ENCODE peak calls at places on chromosomes 6 and 20, in five cellular contexts. W is GM12878, H is HepG2, C is K562, V is SK-N-SH. R is an unnamed sample.

GRCh38 chr20:61436674-61437279 is 184.7 kb downstream of the CDH4 start:
- DNase-seq in W (no peak), H (no peak), C (no peak), V (no peak), R (peak; percentile 96)

GRCh38 chr6:170459451-170459850 is 93.7 kb downstream of the PSMB1 start:
- DNase-seq in W (peak; percentile 23), H (no peak), C (no peak), V (no peak), R (no peak)

GRCh38 chr20:11890331-11891080 is 27.2 kb upstream of the BTBD3 start:
- DNase-seq in W (peak; percentile 21), H (peak; percentile 92), C (peak; percentile 74), V (peak; percentile 96), R (peak; percentile 89)

GRCh38 chr20:2042400-2042799 is 48.5 kb upstream of the PDYN start:
- DNase-seq in W (no peak), H (no peak), C (no peak), V (no peak), R (no peak)

GRCh38 chr6:149318581-149319286 is 1.2 kb downstream of the TAB2 start:
- DNase-seq in W (no peak), H (peak; percentile 21), C (no peak), V (peak; percentile 9), R (no peak)

GRCh38 chr20:64166712-64167615 is 2.7 kb downstream of the MYT1 start:
- DNase-seq in W (no peak), H (no peak), C (no peak), V (peak; percentile 64), R (no peak)

GRCh38 chr20:3250091-3250504 is 11.1 kb upstream of the SLC4A11 start:
- DNase-seq in W (no peak), H (peak; percentile 88), C (peak; percentile 63), V (no peak), R (peak; percentile 86)

GRCh38 chr6:128836761-128837160 is 46.2 kb upstream of the LAMA2 start:
- DNase-seq in W (no peak), H (no peak), C (no peak), V (no peak), R (no peak)

GRCh38 chr6:101080597-101080996 is 199.5 kb upstream of the ASCC3 start:
- DNase-seq in W (no peak), H (no peak), C (no peak), V (no peak), R (no peak)

GRCh38 chr20:20495719-20496474 is 128.0 kb downstream of the INSM1 start:
- DNase-seq in W (no peak), H (no peak), C (no peak), V (no peak), R (no peak)

GRCh38 chr6:11854418-11855165 is 76.0 kb upstream of the ADTRP start:
- DNase-seq in W (no peak), H (no peak), C (peak; percentile 35), V (no peak), R (no peak)

GRCh38 chr6:63347599-63347998 is 27.8 kb upstream of the LGSN start:
- DNase-seq in W (no peak), H (peak; percentile 48), C (no peak), V (no peak), R (no peak)

GRCh38 chr6:135586388-135586787 is 88.8 kb upstream of the AHI1 start:
- DNase-seq in W (no peak), H (no peak), C (no peak), V (no peak), R (no peak)

GRCh38 chr6:167285077-167285770 is 5.9 kb upstream of the UNC93A start:
- DNase-seq in W (no peak), H (no peak), C (no peak), V (no peak), R (no peak)

GRCh38 chr6:163170294-163170883 is 244.1 kb upstream of the QKI start:
- DNase-seq in W (no peak), H (no peak), C (peak; percentile 74), V (peak; percentile 45), R (no peak)

GRCh38 chr6:285030-285771 is 7.1 kb upstream of the DUSP22 start:
- DNase-seq in W (no peak), H (no peak), C (no peak), V (no peak), R (no peak)

GRCh38 chr6:170091000-170091638 is 199.8 kb downstream of the DLL1 start:
- DNase-seq in W (no peak), H (no peak), C (no peak), V (no peak), R (peak; percentile 23)

GRCh38 chr6:73062837-73063236 is 162.5 kb downstream of the KHDC1L start:
- DNase-seq in W (no peak), H (no peak), C (no peak), V (no peak), R (no peak)

GRCh38 chr6:104126621-104127020 is 733.1 kb downstream of the HACE1 start:
- DNase-seq in W (no peak), H (no peak), C (no peak), V (no peak), R (no peak)

GRCh38 chr6:36794704-36795065 is 44.6 kb downstream of the CPNE5 start:
- DNase-seq in W (no peak), H (no peak), C (no peak), V (no peak), R (no peak)

GRCh38 chr6:145838305-145838704 is 23.7 kb upstream of the FBXO30 start:
- DNase-seq in W (no peak), H (no peak), C (no peak), V (no peak), R (no peak)

GRCh38 chr6:11033825-11034224 is 10.3 kb downstream of the ELOVL2 start:
- DNase-seq in W (no peak), H (no peak), C (no peak), V (no peak), R (no peak)

GRCh38 chr6:113381957-113382356 is 475.2 kb upstream of the MARCKS start:
- DNase-seq in W (peak; percentile 55), H (no peak), C (no peak), V (peak; percentile 38), R (no peak)

GRCh38 chr6:124793406-124793805 is 168.8 kb upstream of the RNF217 start:
- DNase-seq in W (no peak), H (no peak), C (no peak), V (no peak), R (no peak)

GRCh38 chr6:124799638-124800037 is 162.6 kb upstream of the RNF217 start:
- DNase-seq in W (no peak), H (no peak), C (no peak), V (no peak), R (no peak)

GRCh38 chr6:124795879-124796838 is 166.1 kb upstream of the RNF217 start:
- DNase-seq in W (no peak), H (no peak), C (peak; percentile 13), V (no peak), R (peak; percentile 49)

GRCh38 chr6:124800222-124800621 is 162.0 kb upstream of the RNF217 start:
- DNase-seq in W (no peak), H (no peak), C (no peak), V (no peak), R (no peak)

DNA sequence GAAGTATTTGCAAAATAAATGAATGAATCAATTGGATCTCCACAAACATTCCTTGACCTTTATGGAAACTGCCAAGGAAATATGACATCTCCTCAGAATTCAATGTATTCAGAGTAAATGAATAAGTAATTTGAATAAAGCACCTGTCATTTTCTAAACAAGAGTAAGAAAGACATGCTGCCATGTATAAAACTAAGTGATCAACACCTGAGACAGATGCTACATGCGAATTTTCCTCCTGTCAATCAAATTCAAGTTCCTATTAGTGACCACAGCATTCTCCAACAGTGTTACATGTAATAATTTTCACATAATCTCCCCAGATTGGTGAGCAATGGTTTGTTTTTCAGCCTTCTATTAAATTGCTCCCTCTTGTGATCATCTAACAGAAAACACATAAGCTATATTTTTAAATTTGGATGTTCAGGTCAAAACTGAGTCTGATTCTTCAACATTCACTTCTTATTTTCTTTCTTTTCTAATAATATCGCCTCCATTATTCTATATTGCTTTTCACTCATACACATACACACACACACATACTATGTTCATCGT is 163.2 kb upstream of the RNF217 start:
- DNase-seq in W (no peak), H (no peak), C (no peak), V (no peak), R (no peak)
- TF ChIP-seq CTCF in W (no peak), H (no peak), C (no peak), V (peak; percentile 28), R (no peak)

GRCh38 chr6:84791927-84792326 is 27.5 kb upstream of the TBX18 start:
- DNase-seq in W (no peak), H (no peak), C (no peak), V (no peak), R (no peak)

GRCh38 chr6:84796343-84796742 is 31.9 kb upstream of the TBX18 start:
- DNase-seq in W (no peak), H (no peak), C (no peak), V (no peak), R (no peak)

GRCh38 chr6:84788689-84789088 is 24.3 kb upstream of the TBX18 start:
- DNase-seq in W (no peak), H (no peak), C (no peak), V (no peak), R (no peak)

GRCh38 chr6:84789170-84789569 is 24.8 kb upstream of the TBX18 start:
- DNase-seq in W (no peak), H (no peak), C (no peak), V (no peak), R (no peak)

GRCh38 chr6:84791233-84791632 is 26.8 kb upstream of the TBX18 start:
- DNase-seq in W (no peak), H (no peak), C (peak; percentile 82), V (no peak), R (no peak)
- TF ChIP-seq POLR2AphosphoS5 in W (no peak), H (no peak), C (peak; percentile 38), V (no peak), R (no peak)

DNA sequence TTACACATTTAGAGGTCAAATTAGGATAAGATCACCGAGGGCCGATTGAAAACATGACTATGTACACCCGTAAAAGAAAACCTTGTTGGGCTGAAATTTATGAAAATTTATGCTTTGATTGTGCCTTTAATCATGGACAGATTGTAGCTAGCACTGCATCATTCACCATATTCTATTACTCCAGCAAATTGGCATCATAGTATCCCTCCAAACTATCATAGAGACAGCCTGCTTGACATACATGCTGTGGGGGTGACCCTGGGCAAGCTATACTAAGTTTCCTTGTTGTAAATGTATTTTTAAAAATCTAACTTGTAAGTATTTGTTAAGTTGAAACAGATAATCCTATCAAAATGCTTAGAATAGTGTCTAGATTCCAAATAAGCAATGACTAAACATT is 102.7 kb downstream of the HFE start:
- DNase-seq in W (no peak), H (no peak), C (no peak), V (no peak), R (no peak)
- TF ChIP-seq RFX5 in W (no peak), H (no peak), C (no peak), V (no peak), R (no peak)

DNA sequence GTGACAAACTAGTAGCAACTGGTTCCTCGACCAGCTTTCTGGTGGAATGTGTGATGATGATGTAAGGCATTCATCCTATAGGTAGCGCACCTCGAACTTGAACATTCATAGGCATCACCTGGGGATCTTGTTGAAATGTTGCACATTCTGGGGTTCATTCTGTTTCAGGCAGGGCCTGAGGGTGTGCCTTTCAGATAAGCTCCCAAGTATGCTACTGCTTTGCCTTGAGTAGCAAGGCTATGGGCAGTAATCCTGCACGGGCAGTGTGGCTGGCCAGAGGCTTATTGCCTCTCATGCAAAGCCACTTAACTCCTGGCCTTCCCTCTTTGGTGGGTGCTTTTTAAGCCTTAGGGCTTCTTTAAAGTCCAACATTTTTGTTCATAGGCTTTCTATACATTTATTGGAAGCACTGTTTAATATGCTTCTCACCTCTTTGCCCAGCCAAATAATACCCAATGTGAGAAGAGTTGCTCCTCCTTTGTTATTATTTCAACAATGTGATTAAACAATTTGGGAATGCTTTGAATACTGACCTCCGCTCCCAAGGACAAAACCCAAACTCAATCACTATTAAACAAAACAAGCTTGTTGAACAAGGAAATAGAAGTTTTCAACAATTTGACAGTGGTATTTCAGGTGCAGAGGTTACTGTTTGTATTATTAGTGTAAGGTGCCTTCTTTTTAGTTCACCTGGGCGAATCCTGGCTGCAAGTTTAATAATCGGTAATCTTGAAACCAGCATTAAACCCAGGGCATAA is 57.5 kb downstream of the JARID2 start:
- DNase-seq in W (no peak), H (no peak), C (peak; percentile 44), V (no peak), R (no peak)
- TF ChIP-seq CTCF in W (no peak), H (no peak), C (no peak), V (no peak), R (no peak)